ENCODE peak calls at places on chromosomes 6 and 20, in five cellular contexts. S is GM13976; X is occipital lobe; B is C1 segment of cervical spinal cord; L is stimulated activated CD8-positive, alpha-beta memory T cell treated with anti-CD3 and anti-CD28 coated beads, Interleukin-2, amount 100 ng/mL, for 1 hour. U is an unnamed sample.
A peak's percentile ranks its signal among the peaks of the same experiment; 100 is the strongest.

GRCh38 chr20:49313271-49313670 is 35.4 kb upstream of the ZNFX1 start:
- DNase-seq in S (no peak), X (no peak), L (no peak), B (no peak), U (no peak)

GRCh38 chr20:35434085-35435005 is 3.7 kb downstream of the GDF5 start:
- DNase-seq in B (no peak), S (no peak), X (no peak), L (no peak), U (no peak)

GRCh38 chr6:149152521-149152920 is 165.0 kb upstream of the TAB2 start:
- DNase-seq in X (no peak), B (no peak), L (no peak), S (no peak), U (no peak)

GRCh38 chr6:99219788-99220187 is 129.7 kb downstream of the FAXC start:
- DNase-seq in L (no peak), B (no peak), S (peak; percentile 35), X (no peak), U (peak; percentile 43)

GRCh38 chr6:87922947-87923330 is 124.7 kb upstream of the SPACA1 start:
- DNase-seq in X (no peak), S (peak; percentile 55), B (no peak), L (no peak), U (peak; percentile 69)

GRCh38 chr6:5726976-5727718 is 279.6 kb downstream of the NRN1 start:
- DNase-seq in L (no peak), S (no peak), B (no peak), X (no peak), U (no peak)

GRCh38 chr6:30849903-30850651 is 34.2 kb upstream of the DDR1 start:
- DNase-seq in X (no peak), B (no peak), S (no peak), L (no peak), U (no peak)

GRCh38 chr6:143701343-143702234 is 23.8 kb downstream of the PHACTR2 start:
- DNase-seq in X (no peak), S (no peak), B (no peak), L (no peak), U (no peak)

GRCh38 chr6:168291450-168291849 is 28.1 kb downstream of the DACT2 start:
- DNase-seq in B (no peak), X (no peak), S (no peak), L (no peak), U (no peak)

GRCh38 chr6:17640477-17640917 is 40.4 kb downstream of the FAM8A1 start:
- DNase-seq in L (no peak), X (no peak), S (no peak), B (no peak), U (no peak)

U was measured in GM10248.